ENCODE peak calls at places on chromosomes 13 and 19, in five cellular contexts. V is H1, E is upper lobe of left lung, O is uterus, N is lower leg skin. T is an unnamed sample.
A peak's percentile ranks its signal among the peaks of the same experiment; 100 is the strongest.

GRCh38 chr13:95301135-95301946 is at the start of gene ABCC4:
- DNase-seq in V (peak; percentile 25), E (peak; percentile 78), O (peak; percentile 17), N (peak; percentile 24), T (peak; percentile 93)

GRCh38 chr13:105336706-105337582 is 1198.5 kb downstream of the EFNB2 start:
- DNase-seq in V (no peak), E (peak; percentile 47), O (no peak), N (no peak), T (no peak)

GRCh38 chr13:99356216-99357089 is 49.3 kb upstream of the GPR183 start:
- DNase-seq in V (no peak), E (no peak), O (no peak), N (peak; percentile 48), T (peak; percentile 33)

GRCh38 chr13:84439108-84439507 is 556.8 kb upstream of the SLITRK1 start:
- DNase-seq in V (no peak), E (no peak), O (no peak), N (no peak), T (no peak)

GRCh38 chr19:33720155-33720493 is 76.5 kb upstream of the KCTD15 start:
- DNase-seq in V (no peak), E (no peak), O (no peak), N (no peak), T (no peak)

GRCh38 chr13:37640499-37640898 is 41.9 kb upstream of the POSTN start:
- DNase-seq in V (no peak), E (no peak), O (no peak), N (no peak), T (no peak)

GRCh38 chr13:28753208-28753892 is 34.6 kb upstream of the SLC46A3 start:
- DNase-seq in V (no peak), E (peak; percentile 83), O (no peak), N (peak; percentile 54), T (peak; percentile 56)

GRCh38 chr19:17108453-17108784 is 32.8 kb downstream of the MYO9B start:
- DNase-seq in V (no peak), E (no peak), O (no peak), N (no peak), T (no peak)

GRCh38 chr13:98537306-98537705 is 39.6 kb downstream of the STK24 start:
- DNase-seq in V (no peak), E (no peak), O (no peak), N (no peak), T (no peak)

GRCh38 chr13:114118763-114119123 is 13.7 kb downstream of the RASA3 start:
- DNase-seq in V (no peak), E (no peak), O (no peak), N (no peak), T (no peak)

GRCh38 chr13:27496006-27496405 is 45.6 kb upstream of the MTIF3 start:
- DNase-seq in V (no peak), E (no peak), O (no peak), N (no peak), T (no peak)

GRCh38 chr19:8370176-8371010 is 6.4 kb downstream of the ANGPTL4 start:
- DNase-seq in V (no peak), E (no peak), O (no peak), N (no peak), T (no peak)

GRCh38 chr19:52336976-52337375 is 933 bp downstream of the ZNF610 start:
- DNase-seq in V (no peak), E (no peak), O (no peak), N (no peak), T (no peak)

GRCh38 chr13:32902898-32903297 is 113.3 kb upstream of the KL start:
- DNase-seq in V (no peak), E (no peak), O (peak; percentile 39), N (peak; percentile 55), T (no peak)

GRCh38 chr19:50777830-50778303 is 7.6 kb downstream of the GPR32 start:
- DNase-seq in V (no peak), E (no peak), O (no peak), N (no peak), T (no peak)

GRCh38 chr13:36769545-36769944 is 49.5 kb upstream of the RFXAP start:
- DNase-seq in V (no peak), E (no peak), O (no peak), N (no peak), T (no peak)

GRCh38 chr19:10353793-10354391 is 14.5 kb upstream of the ICAM3 start:
- DNase-seq in V (peak; percentile 91), E (no peak), O (peak; percentile 32), N (no peak), T (no peak)

GRCh38 chr13:91203430-91203829 is 144.1 kb upstream of the MIR17HG start:
- DNase-seq in V (no peak), E (no peak), O (no peak), N (no peak), T (no peak)

GRCh38 chr19:31408460-31409124 is 59.4 kb upstream of the TSHZ3 start:
- DNase-seq in V (no peak), E (no peak), O (peak; percentile 22), N (no peak), T (peak; percentile 74)

GRCh38 chr19:1117654-1118053 is 13.9 kb downstream of the GPX4 start:
- DNase-seq in V (no peak), E (no peak), O (no peak), N (no peak), T (no peak)

GRCh38 chr19:18422530-18423191 is 3.5 kb downstream of the SSBP4 start:
- DNase-seq in V (no peak), E (no peak), O (peak; percentile 15), N (no peak), T (no peak)

GRCh38 chr13:46389457-46389856 is 2.4 kb upstream of the RUBCNL start:
- DNase-seq in V (no peak), E (no peak), O (no peak), N (no peak), T (no peak)

GRCh38 chr13:73138967-73139491 is 80.2 kb downstream of the KLF5 start:
- DNase-seq in V (no peak), E (no peak), O (no peak), N (no peak), T (no peak)

GRCh38 chr13:61765181-61765742 is 349.6 kb upstream of the PCDH20 start:
- DNase-seq in V (no peak), E (no peak), O (no peak), N (no peak), T (no peak)

GRCh38 chr19:8811315-8812172 is 20.6 kb downstream of the ZNF558 start:
- DNase-seq in V (no peak), E (no peak), O (no peak), N (no peak), T (no peak)

GRCh38 chr13:50948576-50948975 is 39.0 kb downstream of the RNASEH2B start:
- DNase-seq in V (no peak), E (no peak), O (no peak), N (no peak), T (no peak)

GRCh38 chr19:55255618-55256423 is 3.0 kb downstream of the PPP6R1 start:
- DNase-seq in V (no peak), E (no peak), O (no peak), N (no peak), T (peak; percentile 97)

GRCh38 chr13:30108913-30109237 is 198.5 kb downstream of the KATNAL1 start:
- DNase-seq in V (no peak), E (peak; percentile 88), O (no peak), N (peak; percentile 79), T (no peak)

GRCh38 chr13:25214371-25215252 is 42.5 kb upstream of the AMER2 start:
- DNase-seq in V (no peak), E (no peak), O (no peak), N (peak; percentile 29), T (no peak)

GRCh38 chr13:94153586-94153985 is 325.9 kb downstream of the DCT start:
- DNase-seq in V (no peak), E (no peak), O (no peak), N (no peak), T (no peak)

DNA sequence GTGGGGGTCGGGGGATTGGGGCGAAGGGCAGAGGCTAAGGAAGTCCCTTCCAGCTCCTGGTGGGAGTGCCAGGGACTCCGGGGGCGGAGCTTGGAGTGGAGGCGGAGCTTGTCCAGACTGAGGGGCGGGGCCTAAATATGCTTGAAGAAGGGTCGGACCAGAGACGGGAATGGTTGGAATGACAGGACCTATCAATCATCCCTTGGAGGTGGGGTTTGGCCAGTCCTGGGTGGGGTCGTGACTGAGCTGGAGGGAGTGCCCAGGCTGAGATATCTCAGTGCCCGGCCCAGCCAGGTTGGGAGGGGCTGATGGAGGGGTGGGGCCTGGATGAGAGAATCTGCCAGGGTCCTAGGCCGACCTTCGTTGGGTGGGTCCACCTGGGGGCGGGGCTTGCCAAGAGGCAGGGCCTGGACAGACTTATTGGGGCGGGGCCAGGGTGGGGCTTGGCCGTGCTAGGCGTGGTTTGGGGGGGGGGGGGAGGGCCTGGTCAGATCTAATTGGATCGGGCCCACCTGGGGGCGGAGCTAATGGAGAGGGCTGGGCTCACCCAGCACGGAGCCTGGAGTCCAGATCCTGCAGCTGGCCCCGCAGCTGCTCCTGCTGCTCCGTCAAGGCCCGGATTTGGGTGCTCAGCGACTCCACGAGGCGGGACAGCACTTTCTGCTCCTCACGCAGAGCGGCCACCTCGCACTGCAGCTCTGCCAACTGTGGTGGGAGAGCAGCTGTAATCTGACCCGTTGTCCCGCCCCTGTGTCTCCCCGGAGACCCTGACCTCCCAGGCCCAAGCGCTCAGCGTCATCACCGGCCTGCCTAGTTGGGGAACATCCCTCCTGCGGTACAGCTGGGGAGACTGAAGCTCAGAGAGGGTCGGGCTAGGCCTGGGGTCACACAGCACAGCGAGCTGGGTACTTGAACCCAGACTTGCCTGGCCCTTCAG is 2.6 kb upstream of the WIZ start:
- DNase-seq in V (peak; percentile 91), E (peak; percentile 86), O (peak; percentile 94), N (peak; percentile 80), T (peak; percentile 98)
- TF ChIP-seq POLR2A in V (no peak), E (peak; percentile 58), O (peak; percentile 76), N (no peak), T (peak; percentile 71)

GRCh38 chr19:47230122-47230920 is 678 bp downstream of the BBC3 start:
- DNase-seq in V (no peak), E (peak; percentile 72), O (peak; percentile 71), N (peak; percentile 54), T (no peak)
- TF ChIP-seq POLR2A in V (no peak), E (no peak), O (no peak), N (no peak), T (no peak)

DNA sequence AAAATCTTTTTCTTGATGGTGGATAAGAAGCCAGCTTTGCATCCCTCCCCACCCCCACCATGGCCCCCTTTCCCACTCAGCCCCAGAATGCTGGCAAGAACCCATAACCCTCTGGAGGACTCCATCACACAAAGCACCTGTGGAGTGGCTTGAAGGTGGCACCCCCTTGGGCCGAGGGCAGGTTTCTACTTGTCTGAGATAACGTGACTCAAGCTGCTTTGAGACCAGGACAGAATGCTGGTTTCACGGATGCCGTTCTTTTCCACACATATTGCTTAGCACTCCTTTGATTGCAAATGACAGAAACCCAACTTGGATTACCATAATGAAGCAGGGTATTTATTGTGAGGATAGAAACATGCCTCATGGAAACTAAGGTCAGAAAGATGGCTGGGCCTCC is 82.2 kb downstream of the LACC1 start:
- DNase-seq in V (no peak), E (no peak), O (no peak), N (no peak), T (no peak)
- TF ChIP-seq POLR2A in V (no peak), E (no peak), O (no peak), N (no peak), T (no peak)

DNA sequence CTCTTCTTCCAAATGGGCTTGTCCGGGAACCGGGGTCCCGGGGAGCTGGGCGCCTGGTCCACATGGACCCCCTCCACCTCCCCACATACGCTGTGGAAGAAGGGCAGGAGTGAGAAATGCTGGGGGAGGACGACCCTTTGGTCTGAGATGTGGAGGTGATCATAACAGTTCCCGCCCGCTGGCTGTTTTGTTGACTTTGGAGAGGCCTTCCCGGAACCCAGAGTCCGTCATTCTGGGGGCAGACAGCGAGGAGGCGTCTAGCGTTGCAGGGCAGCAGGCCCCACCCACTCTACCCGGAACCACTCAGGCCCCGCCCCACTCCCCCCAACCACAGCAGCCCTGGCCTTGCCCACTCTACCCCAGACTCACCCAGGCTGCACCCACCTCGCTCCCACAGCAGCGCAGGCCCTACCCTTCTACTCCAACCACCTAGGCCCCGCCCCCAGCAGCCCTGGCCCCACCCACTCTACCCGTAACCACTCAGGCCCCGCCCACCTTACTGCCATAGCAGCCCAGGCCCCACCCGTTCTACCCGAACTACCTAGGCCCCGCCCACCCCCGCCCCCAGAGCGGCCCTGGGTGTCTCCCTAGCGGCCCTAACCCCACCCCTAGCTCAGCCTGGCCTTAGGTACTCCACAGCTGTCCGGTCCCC is 7.1 kb downstream of the GPR108 start:
- DNase-seq in V (peak; percentile 82), E (peak; percentile 98), O (peak; percentile 53), N (no peak), T (no peak)
- TF ChIP-seq POLR2A in V (no peak), E (peak; percentile 26), O (peak; percentile 14), N (no peak), T (no peak)